ENCODE peak calls at places on chromosome 18, in ten cellular contexts. One of them, this sample, is unnamed.

GRCh38 chr18:58464104-58464625 is 164.7 kb downstream of the ALPK2 start:
- DNase-seq in sigmoid colon: no peak
- DNase-seq in HL-60: no peak
- DNase-seq in spleen: no peak
- DNase-seq in stomach: no peak
- DNase-seq in SK-N-MC: no peak
- DNase-seq in HepG2: no peak
- DNase-seq in transverse colon: no peak
- DNase-seq in GM23338: no peak
- DNase-seq in HCT116: no peak
- DNase-seq in this sample: no peak

GRCh38 chr18:10169064-10169562 is 255.3 kb downstream of the VAPA start:
- DNase-seq in HCT116: no peak
- DNase-seq in SK-N-MC: no peak
- DNase-seq in stomach: peak
- DNase-seq in HL-60: no peak
- DNase-seq in HepG2: no peak
- DNase-seq in sigmoid colon: no peak
- DNase-seq in spleen: no peak
- DNase-seq in transverse colon: no peak
- DNase-seq in GM23338: no peak
- DNase-seq in this sample: no peak

GRCh38 chr18:21452381-21452780 is 148.1 kb downstream of the ESCO1 start:
- DNase-seq in sigmoid colon: no peak
- DNase-seq in spleen: no peak
- DNase-seq in HCT116: no peak
- DNase-seq in GM23338: no peak
- DNase-seq in stomach: no peak
- DNase-seq in HepG2: no peak
- DNase-seq in transverse colon: no peak
- DNase-seq in HL-60: no peak
- DNase-seq in SK-N-MC: no peak
- DNase-seq in this sample: no peak

GRCh38 chr18:39485696-39486095 is 1920.1 kb upstream of the CELF4 start:
- DNase-seq in transverse colon: no peak
- DNase-seq in HL-60: no peak
- DNase-seq in GM23338: no peak
- DNase-seq in SK-N-MC: no peak
- DNase-seq in HepG2: no peak
- DNase-seq in spleen: no peak
- DNase-seq in stomach: no peak
- DNase-seq in sigmoid colon: no peak
- DNase-seq in HCT116: no peak
- DNase-seq in this sample: no peak

GRCh38 chr18:37721544-37722302 is 156.1 kb upstream of the CELF4 start:
- DNase-seq in GM23338: no peak
- DNase-seq in transverse colon: no peak
- DNase-seq in spleen: no peak
- DNase-seq in sigmoid colon: no peak
- DNase-seq in HCT116: no peak
- DNase-seq in HepG2: no peak
- DNase-seq in HL-60: no peak
- DNase-seq in stomach: no peak
- DNase-seq in SK-N-MC: no peak
- DNase-seq in this sample: no peak

GRCh38 chr18:22152093-22152492 is 17.3 kb upstream of the GATA6 start:
- DNase-seq in transverse colon: no peak
- DNase-seq in HepG2: no peak
- DNase-seq in HCT116: no peak
- DNase-seq in SK-N-MC: no peak
- DNase-seq in HL-60: no peak
- DNase-seq in spleen: no peak
- DNase-seq in sigmoid colon: no peak
- DNase-seq in stomach: no peak
- DNase-seq in GM23338: no peak
- DNase-seq in this sample: no peak

GRCh38 chr18:61943175-61943964 is 50.6 kb upstream of the RNF152 start:
- DNase-seq in HL-60: no peak
- DNase-seq in HCT116: no peak
- DNase-seq in transverse colon: no peak
- DNase-seq in stomach: no peak
- DNase-seq in sigmoid colon: no peak
- DNase-seq in spleen: no peak
- DNase-seq in SK-N-MC: no peak
- DNase-seq in GM23338: no peak
- DNase-seq in HepG2: no peak
- DNase-seq in this sample: no peak

GRCh38 chr18:3508576-3509559 is 58.9 kb downstream of the TGIF1 start:
- DNase-seq in stomach: peak
- DNase-seq in spleen: no peak
- DNase-seq in transverse colon: no peak
- DNase-seq in sigmoid colon: no peak
- DNase-seq in SK-N-MC: no peak
- DNase-seq in HepG2: no peak
- DNase-seq in GM23338: peak
- DNase-seq in HCT116: no peak
- DNase-seq in HL-60: no peak
- DNase-seq in this sample: no peak

GRCh38 chr18:8831531-8831930 is 126.2 kb downstream of the MTCL1 start:
- DNase-seq in HL-60: no peak
- DNase-seq in sigmoid colon: no peak
- DNase-seq in transverse colon: no peak
- DNase-seq in HCT116: no peak
- DNase-seq in GM23338: no peak
- DNase-seq in HepG2: no peak
- DNase-seq in stomach: no peak
- DNase-seq in spleen: no peak
- DNase-seq in SK-N-MC: no peak
- DNase-seq in this sample: no peak

GRCh38 chr18:46953195-46953594 is 35.8 kb downstream of the KATNAL2 start:
- DNase-seq in transverse colon: no peak
- DNase-seq in spleen: no peak
- DNase-seq in HepG2: no peak
- DNase-seq in stomach: no peak
- DNase-seq in GM23338: no peak
- DNase-seq in HCT116: no peak
- DNase-seq in SK-N-MC: no peak
- DNase-seq in HL-60: no peak
- DNase-seq in sigmoid colon: no peak
- DNase-seq in this sample: no peak

GRCh38 chr18:12043811-12044210 is 49.8 kb upstream of the ANKRD62 start:
- DNase-seq in HCT116: no peak
- DNase-seq in spleen: no peak
- DNase-seq in transverse colon: no peak
- DNase-seq in GM23338: no peak
- DNase-seq in stomach: no peak
- DNase-seq in HepG2: no peak
- DNase-seq in SK-N-MC: no peak
- DNase-seq in HL-60: no peak
- DNase-seq in sigmoid colon: no peak
- DNase-seq in this sample: no peak

GRCh38 chr18:50158866-50159653 is 35.9 kb downstream of the MYO5B start:
- DNase-seq in HCT116: no peak
- DNase-seq in spleen: no peak
- DNase-seq in transverse colon: peak
- DNase-seq in HL-60: no peak
- DNase-seq in sigmoid colon: no peak
- DNase-seq in SK-N-MC: no peak
- DNase-seq in GM23338: no peak
- DNase-seq in HepG2: no peak
- DNase-seq in stomach: no peak
- DNase-seq in this sample: no peak

GRCh38 chr18:79367480-79367879 is 28.2 kb upstream of the NFATC1 start:
- DNase-seq in HL-60: no peak
- DNase-seq in HepG2: no peak
- DNase-seq in spleen: no peak
- DNase-seq in sigmoid colon: no peak
- DNase-seq in GM23338: no peak
- DNase-seq in HCT116: no peak
- DNase-seq in stomach: no peak
- DNase-seq in SK-N-MC: no peak
- DNase-seq in transverse colon: no peak
- DNase-seq in this sample: no peak

GRCh38 chr18:78352905-78353304 is 626.7 kb upstream of the SALL3 start:
- DNase-seq in stomach: no peak
- DNase-seq in transverse colon: no peak
- DNase-seq in HepG2: no peak
- DNase-seq in spleen: no peak
- DNase-seq in sigmoid colon: no peak
- DNase-seq in HL-60: no peak
- DNase-seq in HCT116: no peak
- DNase-seq in SK-N-MC: no peak
- DNase-seq in GM23338: no peak
- DNase-seq in this sample: no peak

DNA sequence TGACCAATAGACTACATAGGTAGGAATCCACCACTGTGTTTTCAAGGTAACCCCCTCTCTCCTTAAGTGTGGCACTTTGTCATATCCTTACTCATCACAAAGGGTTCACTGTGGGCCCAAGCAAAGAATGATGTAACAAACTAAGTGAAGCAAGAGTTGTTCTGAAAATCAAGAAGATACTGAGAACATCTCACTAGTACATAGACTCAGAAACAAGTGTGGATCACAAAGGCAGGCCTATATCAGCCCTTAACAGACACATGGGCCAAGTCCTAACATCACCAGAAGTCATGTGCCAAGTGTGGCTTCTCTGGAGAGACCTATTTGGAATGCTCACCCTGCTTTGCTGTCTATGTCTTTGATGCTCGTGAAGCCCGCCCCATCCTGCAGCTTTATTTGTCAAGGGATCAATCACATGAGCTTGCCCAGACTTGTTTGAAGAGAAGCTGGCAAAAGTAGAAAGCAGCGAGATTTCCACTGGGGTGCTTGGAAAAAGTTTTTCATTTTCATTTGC is 131.2 kb upstream of the TTC39C start:
- DNase-seq in SK-N-MC: no peak
- DNase-seq in HCT116: no peak
- DNase-seq in HepG2: peak
- DNase-seq in transverse colon: no peak
- DNase-seq in spleen: no peak
- DNase-seq in stomach: no peak
- DNase-seq in GM23338: no peak
- DNase-seq in HL-60: no peak
- DNase-seq in sigmoid colon: no peak
- DNase-seq in this sample: no peak
- TF ChIP-seq POLR2AphosphoS5 in SK-N-MC: no peak
- TF ChIP-seq POLR2AphosphoS5 in HCT116: no peak
- TF ChIP-seq POLR2AphosphoS5 in HepG2: no peak
- TF ChIP-seq POLR2AphosphoS5 in transverse colon: no peak
- TF ChIP-seq POLR2AphosphoS5 in spleen: no peak
- TF ChIP-seq POLR2AphosphoS5 in stomach: no peak
- TF ChIP-seq POLR2AphosphoS5 in GM23338: no peak
- TF ChIP-seq POLR2AphosphoS5 in HL-60: no peak
- TF ChIP-seq POLR2AphosphoS5 in sigmoid colon: peak
- TF ChIP-seq POLR2AphosphoS5 in this sample: no peak

GRCh38 chr18:65788373-65788772 is 37.6 kb downstream of the CDH7 start:
- DNase-seq in HCT116: no peak
- DNase-seq in transverse colon: no peak
- DNase-seq in HepG2: peak
- DNase-seq in sigmoid colon: no peak
- DNase-seq in stomach: no peak
- DNase-seq in SK-N-MC: no peak
- DNase-seq in HL-60: no peak
- DNase-seq in GM23338: no peak
- DNase-seq in spleen: no peak
- DNase-seq in this sample: no peak
- TF ChIP-seq POLR2AphosphoS5 in HCT116: no peak
- TF ChIP-seq POLR2AphosphoS5 in transverse colon: no peak
- TF ChIP-seq POLR2AphosphoS5 in HepG2: no peak
- TF ChIP-seq POLR2AphosphoS5 in sigmoid colon: no peak
- TF ChIP-seq POLR2AphosphoS5 in stomach: no peak
- TF ChIP-seq POLR2AphosphoS5 in SK-N-MC: no peak
- TF ChIP-seq POLR2AphosphoS5 in HL-60: no peak
- TF ChIP-seq POLR2AphosphoS5 in GM23338: no peak
- TF ChIP-seq POLR2AphosphoS5 in spleen: no peak
- TF ChIP-seq POLR2AphosphoS5 in this sample: no peak

GRCh38 chr18:69996417-69996816 is 48.7 kb upstream of the CD226 start:
- DNase-seq in SK-N-MC: no peak
- DNase-seq in stomach: no peak
- DNase-seq in HepG2: no peak
- DNase-seq in HL-60: no peak
- DNase-seq in spleen: no peak
- DNase-seq in HCT116: no peak
- DNase-seq in sigmoid colon: no peak
- DNase-seq in transverse colon: no peak
- DNase-seq in GM23338: peak
- DNase-seq in this sample: no peak
- TF ChIP-seq POLR2AphosphoS5 in SK-N-MC: no peak
- TF ChIP-seq POLR2AphosphoS5 in stomach: no peak
- TF ChIP-seq POLR2AphosphoS5 in HepG2: no peak
- TF ChIP-seq POLR2AphosphoS5 in HL-60: no peak
- TF ChIP-seq POLR2AphosphoS5 in spleen: no peak
- TF ChIP-seq POLR2AphosphoS5 in HCT116: no peak
- TF ChIP-seq POLR2AphosphoS5 in sigmoid colon: no peak
- TF ChIP-seq POLR2AphosphoS5 in transverse colon: no peak
- TF ChIP-seq POLR2AphosphoS5 in GM23338: no peak
- TF ChIP-seq POLR2AphosphoS5 in this sample: no peak

GRCh38 chr18:14971461-14972185 is 223.7 kb downstream of the ANKRD30B start:
- DNase-seq in stomach: no peak
- DNase-seq in SK-N-MC: no peak
- DNase-seq in sigmoid colon: no peak
- DNase-seq in transverse colon: no peak
- DNase-seq in HepG2: no peak
- DNase-seq in HCT116: no peak
- DNase-seq in spleen: no peak
- DNase-seq in HL-60: no peak
- DNase-seq in GM23338: no peak
- DNase-seq in this sample: peak
- TF ChIP-seq POLR2AphosphoS5 in stomach: no peak
- TF ChIP-seq POLR2AphosphoS5 in SK-N-MC: no peak
- TF ChIP-seq POLR2AphosphoS5 in sigmoid colon: no peak
- TF ChIP-seq POLR2AphosphoS5 in transverse colon: no peak
- TF ChIP-seq POLR2AphosphoS5 in HepG2: no peak
- TF ChIP-seq POLR2AphosphoS5 in HCT116: no peak
- TF ChIP-seq POLR2AphosphoS5 in spleen: no peak
- TF ChIP-seq POLR2AphosphoS5 in HL-60: no peak
- TF ChIP-seq POLR2AphosphoS5 in GM23338: no peak
- TF ChIP-seq POLR2AphosphoS5 in this sample: no peak